ENCODE peak calls at places on chromosomes 2 and 18, in four cellular contexts. N, F, E and S are unnamed samples.

GRCh38 chr2:163774862-163775261 is 39.1 kb upstream of the FIGN start:
- DNase-seq in E (peak), N (no peak), F (peak), S (no peak)

GRCh38 chr2:186852508-186852907 is 3.5 kb upstream of the ZSWIM2 start:
- DNase-seq in F (no peak), E (no peak), N (no peak), S (no peak)

GRCh38 chr18:79635127-79635726 is 44.4 kb upstream of the CTDP1 start:
- DNase-seq in N (no peak), F (no peak), E (no peak), S (no peak)

GRCh38 chr2:64311948-64312621 is 141.9 kb upstream of the LGALSL start:
- DNase-seq in F (peak), E (peak), N (peak), S (peak)

GRCh38 chr18:72544092-72544886 is at the start of gene CBLN2:
- DNase-seq in F (peak), E (peak), N (no peak), S (no peak)

GRCh38 chr2:151766421-151767153 is 32.3 kb upstream of the NEB start:
- DNase-seq in N (no peak), E (no peak), F (peak), S (no peak)

GRCh38 chr2:85433511-85434089 is 15.1 kb downstream of the SH2D6 start:
- DNase-seq in N (peak), E (peak), F (no peak), S (peak)

GRCh38 chr18:46771141-46771540 is 14.3 kb upstream of the ST8SIA5 start:
- DNase-seq in F (no peak), E (no peak), N (no peak), S (no peak)

GRCh38 chr2:113390133-113390849 is 47.2 kb upstream of the ZNG1B start:
- DNase-seq in E (peak), F (peak), N (no peak), S (no peak)

GRCh38 chr2:191724015-191724414 is 46.1 kb downstream of the NABP1 start:
- DNase-seq in N (no peak), E (no peak), F (no peak), S (no peak)

GRCh38 chr18:63365909-63366269 is 1.1 kb downstream of the KDSR start:
- DNase-seq in N (no peak), E (no peak), F (no peak), S (no peak)

GRCh38 chr2:144374163-144374661 is 145.7 kb downstream of the ZEB2 start:
- DNase-seq in F (no peak), N (no peak), E (no peak), S (no peak)

GRCh38 chr2:112958428-112959108 is 19.2 kb upstream of the IL36G start:
- DNase-seq in F (peak), N (no peak), E (peak), S (no peak)

GRCh38 chr2:240583774-240584173 is 2.8 kb upstream of the CAPN10 start:
- DNase-seq in E (no peak), N (no peak), F (no peak), S (no peak)

GRCh38 chr2:196183528-196184231 is 12.3 kb upstream of the STK17B start:
- DNase-seq in E (no peak), F (no peak), N (no peak), S (no peak)

GRCh38 chr18:52288403-52289004 is 51.5 kb upstream of the DCC start:
- DNase-seq in F (no peak), E (peak), N (no peak), S (no peak)

GRCh38 chr18:34350778-34351177 is 126.1 kb upstream of the NOL4 start:
- DNase-seq in E (no peak), N (no peak), F (no peak), S (no peak)

GRCh38 chr2:196750977-196751631 is 48.4 kb downstream of the GTF3C3 start:
- DNase-seq in E (peak), N (peak), F (peak), S (peak)

GRCh38 chr2:168179592-168179991 is 67.8 kb downstream of the STK39 start:
- DNase-seq in N (no peak), F (no peak), E (no peak), S (no peak)

GRCh38 chr2:159849160-159849813 is 51.3 kb upstream of the CD302 start:
- DNase-seq in F (no peak), E (no peak), N (no peak), S (no peak)
- H3K27ac ChIP-seq in F (no peak), E (no peak), N (no peak), S (no peak)

DNA sequence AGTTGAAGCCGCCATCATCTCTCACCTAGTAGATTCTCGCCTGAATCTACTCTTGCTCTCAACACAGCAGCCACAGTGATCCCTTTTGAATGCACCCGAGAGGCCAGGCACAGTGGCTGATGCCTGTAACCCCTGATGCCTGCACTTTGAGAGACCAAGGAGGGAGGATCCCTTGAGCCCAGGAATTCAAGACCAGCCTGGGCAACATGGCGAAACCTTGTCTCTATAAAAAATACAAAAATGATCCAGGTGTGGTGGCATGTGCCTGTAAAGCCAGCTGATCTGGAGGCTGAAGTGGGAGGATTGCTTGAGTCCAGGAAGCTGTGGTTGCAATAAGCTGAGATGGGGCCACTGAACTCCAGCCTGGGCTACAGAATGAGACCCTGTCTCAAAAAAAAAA is 60.3 kb upstream of the EML4 start:
- DNase-seq in F (no peak), N (no peak), E (no peak), S (no peak)
- H3K4me3 ChIP-seq in F (no peak), N (no peak), E (no peak), S (no peak)

DNA sequence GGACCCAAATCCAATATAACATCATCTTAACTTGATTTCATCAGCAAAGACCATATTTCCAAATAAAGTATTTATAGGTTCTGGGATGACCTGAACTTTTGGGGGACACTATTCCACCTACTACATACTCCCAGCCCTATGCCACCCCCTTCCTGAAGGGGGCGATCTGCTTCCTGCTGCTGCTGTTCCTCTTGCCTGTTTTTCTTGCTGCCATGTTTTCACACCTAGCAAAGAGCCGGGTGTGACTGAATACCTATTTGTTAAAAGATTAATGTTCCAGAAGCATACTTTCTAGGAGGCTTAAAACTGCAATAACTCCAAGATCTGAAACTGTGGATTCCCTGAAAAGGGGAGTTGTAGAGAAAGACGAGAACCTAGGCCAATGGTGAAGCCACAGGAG is 89.7 kb downstream of the ICOS start:
- DNase-seq in E (no peak), F (no peak), N (no peak), S (no peak)
- TF ChIP-seq CTCF in E (no peak), F (peak), N (no peak), S (no peak)

GRCh38 chr2:46333912-46334311 is 36.7 kb downstream of the EPAS1 start:
- DNase-seq in E (peak), F (peak), N (no peak), S (peak)

GRCh38 chr2:46335966-46336436 is 38.8 kb downstream of the EPAS1 start:
- DNase-seq in N (no peak), F (no peak), E (peak), S (no peak)

GRCh38 chr2:46335404-46335965 is 38.3 kb downstream of the EPAS1 start:
- DNase-seq in F (peak), E (peak), N (no peak), S (peak)

GRCh38 chr2:46332686-46333281 is 35.6 kb downstream of the EPAS1 start:
- DNase-seq in N (no peak), E (no peak), F (no peak), S (peak)

GRCh38 chr2:46334389-46335345 is 37.5 kb downstream of the EPAS1 start:
- DNase-seq in F (peak), E (no peak), N (no peak), S (peak)
- H3K27ac ChIP-seq in F (peak), E (peak), N (peak), S (peak)

DNA sequence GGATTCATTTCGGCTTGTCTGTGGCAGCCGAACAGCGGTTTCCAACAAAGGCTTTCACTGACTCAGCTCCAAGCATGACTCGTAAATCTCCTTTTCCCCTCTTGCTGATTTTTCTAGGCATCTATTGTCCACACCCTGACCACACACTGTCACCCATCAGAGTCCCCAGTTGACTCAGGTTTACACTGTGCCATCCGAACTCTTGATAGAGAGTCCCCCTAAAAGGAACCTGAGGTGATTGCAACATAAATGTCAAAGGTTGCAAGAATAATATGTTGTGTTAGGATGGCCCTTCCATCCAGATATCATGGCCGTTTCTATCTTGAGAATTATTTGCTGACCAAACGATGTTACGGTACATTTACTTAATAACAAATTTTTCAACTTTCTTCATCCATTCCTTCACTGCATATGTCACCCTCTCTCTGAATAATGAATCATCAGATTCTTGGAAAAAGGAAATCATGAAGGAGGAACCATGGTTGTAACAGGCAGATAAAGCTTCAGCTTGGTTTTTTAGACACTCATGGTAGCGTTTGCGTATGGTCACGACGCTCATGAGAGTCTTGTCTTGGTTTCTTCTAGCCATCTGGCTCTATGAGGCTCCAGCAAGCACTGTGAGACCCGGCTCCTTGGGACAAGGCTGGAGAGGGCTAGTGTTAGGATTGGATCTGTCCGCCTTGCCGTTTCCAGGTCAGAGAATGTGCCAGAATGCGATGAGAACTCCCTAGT is 72.1 kb downstream of the NPAS2 start:
- DNase-seq in E (peak), F (no peak), N (no peak), S (no peak)
- H3K4me3 ChIP-seq in E (no peak), F (no peak), N (no peak), S (no peak)

DNA sequence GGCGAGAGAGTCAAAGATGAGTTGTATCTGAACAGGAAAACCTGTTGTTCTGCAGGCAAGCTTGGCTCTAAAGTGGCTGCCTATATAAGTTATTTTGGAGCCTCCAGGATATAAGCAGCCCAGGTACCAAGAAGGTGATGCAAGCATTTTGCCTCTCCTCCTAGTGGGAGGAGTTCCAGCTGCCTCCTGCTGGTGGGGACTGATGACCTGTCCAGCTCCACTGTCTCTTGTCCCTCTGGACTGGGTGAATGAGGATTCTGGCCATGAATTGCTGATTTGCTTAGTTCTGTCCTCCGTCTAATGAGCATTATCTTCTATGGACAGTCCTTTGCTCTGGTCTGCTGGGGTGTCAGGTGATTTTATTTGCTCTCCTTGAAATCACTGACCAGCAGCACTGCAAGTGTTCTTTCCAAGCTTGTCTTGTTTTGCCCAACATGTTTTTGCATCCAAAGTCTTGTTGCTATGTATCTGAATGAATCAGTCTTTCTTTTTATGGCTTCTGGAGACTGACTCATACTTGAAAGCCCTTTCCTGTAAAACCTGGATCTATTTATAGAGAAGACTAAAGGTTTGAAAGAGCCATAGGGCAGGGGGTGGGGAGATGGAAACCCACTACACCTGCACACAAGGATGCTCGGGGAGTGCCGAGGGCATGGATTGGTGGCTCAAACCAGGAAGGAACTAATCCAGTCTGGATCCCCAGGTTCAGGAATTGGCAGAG is 40.6 kb upstream of the EFHD1 start:
- DNase-seq in E (peak), N (no peak), F (peak), S (no peak)
- TF ChIP-seq CTCF in E (no peak), N (peak), F (no peak), S (no peak)

GRCh38 chr2:20451346-20451745 is 4.5 kb downstream of the RHOB start:
- DNase-seq in E (no peak), N (no peak), F (peak), S (peak)
- H3K27ac ChIP-seq in E (peak), N (peak), F (peak), S (peak)

DNA sequence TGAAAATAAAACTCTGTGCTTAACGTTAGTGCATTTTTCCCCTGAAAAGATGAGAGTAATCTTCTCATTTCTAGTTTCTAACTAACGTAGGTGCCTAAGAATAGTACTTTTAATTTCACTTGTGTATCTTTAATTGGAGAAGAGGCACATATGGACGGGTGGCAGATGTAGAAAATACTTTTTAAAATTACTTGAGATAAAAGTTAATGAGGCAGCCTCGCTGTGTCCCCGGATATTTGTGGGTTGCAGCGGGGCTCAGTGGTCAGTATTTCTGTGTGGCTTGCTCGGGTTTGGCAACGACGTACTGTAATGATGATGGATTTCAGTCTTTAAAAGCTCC is 6.9 kb downstream of the GATA6 start:
- DNase-seq in N (no peak), F (peak), E (no peak), S (no peak)
- H3K4me3 ChIP-seq in N (no peak), F (peak), E (no peak), S (peak)

GRCh38 chr2:100562613-100563406 is at the start of gene PDCL3:
- DNase-seq in F (peak), N (peak), E (peak), S (peak)
- TF ChIP-seq CTCF in F (peak), N (no peak), E (peak), S (no peak)

GRCh38 chr2:33619028-33619427 is 19.9 kb upstream of the FAM98A start:
- DNase-seq in N (no peak), E (no peak), F (no peak), S (no peak)
- H3K27ac ChIP-seq in N (no peak), E (no peak), F (no peak), S (no peak)